ENCODE peak calls at places on chromosome 2, in seven cellular contexts. Q is NCI-H748 treated with DMSO at 0.1 percent for 48 hours; J is cardiac fibroblast; I is CD4-positive, CD25-positive, alpha-beta regulatory T cell; L is T-helper 17 cell; D is AG08396; X is neural crest cell. Y is an unnamed sample.

GRCh38 chr2:189287982-189288494 is 108.5 kb upstream of the COL5A2 start:
- DNase-seq in Q (no peak), J (peak; percentile 94), I (no peak), L (no peak), D (no peak), X (no peak), Y (peak; percentile 86)

GRCh38 chr2:70570041-70570661 is 16.5 kb upstream of the TGFA start:
- DNase-seq in Q (no peak), J (no peak), I (no peak), L (no peak), D (peak; percentile 59), X (no peak), Y (no peak)

GRCh38 chr2:86254576-86255538 is 55.6 kb downstream of the MRPL35 start:
- DNase-seq in Q (no peak), J (no peak), I (no peak), L (no peak), D (no peak), X (no peak), Y (peak; percentile 61)

GRCh38 chr2:101989740-101990460 is 1.9 kb upstream of the IL1R2 start:
- DNase-seq in Q (no peak), J (no peak), I (no peak), L (no peak), D (no peak), X (no peak), Y (no peak)

GRCh38 chr2:204557604-204558003 is 12.3 kb downstream of the PARD3B start:
- DNase-seq in Q (no peak), J (no peak), I (no peak), L (no peak), D (no peak), X (no peak), Y (no peak)

GRCh38 chr2:233453111-233453915 is 99.0 kb downstream of the DGKD start:
- DNase-seq in Q (no peak), J (no peak), I (no peak), L (no peak), D (no peak), X (no peak), Y (no peak)

GRCh38 chr2:42618972-42619371 is 50.5 kb downstream of the MTA3 start:
- DNase-seq in Q (no peak), J (peak; percentile 73), I (no peak), L (no peak), D (peak; percentile 46), X (no peak), Y (no peak)

GRCh38 chr2:104254017-104254416 is 599.9 kb upstream of the POU3F3 start:
- DNase-seq in Q (no peak), J (no peak), I (no peak), L (no peak), D (no peak), X (no peak), Y (no peak)

GRCh38 chr2:199457147-199458016 is at the start of gene SATB2:
- DNase-seq in Q (peak; percentile 47), J (peak; percentile 71), I (no peak), L (no peak), D (peak; percentile 75), X (peak; percentile 39), Y (peak; percentile 69)

GRCh38 chr2:159939946-159940345 is 122.5 kb downstream of the PLA2R1 start:
- DNase-seq in Q (peak; percentile 25), J (peak; percentile 42), I (peak; percentile 4), L (no peak), D (peak; percentile 8), X (no peak), Y (no peak)

GRCh38 chr2:183112575-183112974 is 11.7 kb upstream of the NUP35 start:
- DNase-seq in Q (no peak), J (no peak), I (no peak), L (no peak), D (no peak), X (no peak), Y (no peak)

GRCh38 chr2:9779572-9780264 is 63.6 kb upstream of the TAF1B start:
- DNase-seq in Q (no peak), J (no peak), I (peak; percentile 20), L (peak; percentile 39), D (no peak), X (no peak), Y (no peak)

GRCh38 chr2:237222178-237222577 is 136.5 kb downstream of the COPS8 start:
- DNase-seq in Q (no peak), J (peak; percentile 98), I (no peak), L (no peak), D (peak; percentile 49), X (no peak), Y (no peak)

GRCh38 chr2:288002-288742 is at the start of gene ALKAL2:
- DNase-seq in Q (no peak), J (no peak), I (no peak), L (no peak), D (peak; percentile 34), X (no peak), Y (no peak)

GRCh38 chr2:120488531-120488930 is 142.6 kb downstream of the INHBB start:
- DNase-seq in Q (no peak), J (no peak), I (no peak), L (no peak), D (no peak), X (no peak), Y (no peak)

GRCh38 chr2:100935372-100935752 is 66.7 kb upstream of the RPL31 start:
- DNase-seq in Q (no peak), J (peak; percentile 70), I (no peak), L (no peak), D (peak; percentile 63), X (no peak), Y (no peak)

GRCh38 chr2:224870341-224870740 is 154.2 kb upstream of the CCDC195 start:
- DNase-seq in Q (no peak), J (peak; percentile 43), I (no peak), L (no peak), D (peak; percentile 17), X (no peak), Y (no peak)

GRCh38 chr2:236748385-236748784 is 178.8 kb downstream of the ACKR3 start:
- DNase-seq in Q (no peak), J (peak; percentile 19), I (no peak), L (no peak), D (no peak), X (no peak), Y (no peak)

GRCh38 chr2:227398684-227399398 is 11.1 kb upstream of the SCYGR1 start:
- DNase-seq in Q (no peak), J (no peak), I (no peak), L (no peak), D (no peak), X (no peak), Y (no peak)